ENCODE peak calls at places on chromosomes 12 and 14, in ten cellular contexts. P is GM12878; K is CD8-positive, alpha-beta T cell; D is cardiac muscle cell; C is naive thymus-derived CD4-positive, alpha-beta T cell; H is colonic mucosa; F is small intestine; B is astrocyte; W is psoas muscle; R is upper lobe of right lung. A is an unnamed sample.
A peak's percentile ranks its signal among the peaks of the same experiment; 100 is the strongest.

GRCh38 chr14:69887740-69888657 is 8.8 kb downstream of the SMOC1 start:
- DNase-seq in P (no peak), K (no peak), D (no peak), C (no peak), H (no peak), F (no peak), B (peak; percentile 16), W (no peak), R (no peak), A (no peak)

GRCh38 chr14:61695695-61696527 is 598 bp downstream of the HIF1A start:
- DNase-seq in P (no peak), K (peak; percentile 28), D (peak; percentile 85), C (peak; percentile 22), H (peak; percentile 69), F (peak; percentile 56), B (peak; percentile 40), W (peak; percentile 56), R (peak; percentile 83), A (peak; percentile 59)

GRCh38 chr14:89302396-89302950 is 114.6 kb downstream of the FOXN3 start:
- DNase-seq in P (no peak), K (no peak), D (no peak), C (no peak), H (no peak), F (no peak), B (no peak), W (no peak), R (no peak), A (no peak)

GRCh38 chr12:11815397-11815796 is 165.9 kb downstream of the ETV6 start:
- DNase-seq in P (no peak), K (no peak), D (no peak), C (no peak), H (no peak), F (no peak), B (no peak), W (no peak), R (no peak), A (no peak)

GRCh38 chr12:76544601-76545261 is 14.8 kb downstream of the OSBPL8 start:
- DNase-seq in P (no peak), K (no peak), D (no peak), C (no peak), H (no peak), F (no peak), B (no peak), W (no peak), R (no peak), A (no peak)

GRCh38 chr14:90593254-90594040 is 196.6 kb downstream of the CALM1 start:
- DNase-seq in P (no peak), K (no peak), D (no peak), C (no peak), H (no peak), F (no peak), B (no peak), W (no peak), R (no peak), A (no peak)

GRCh38 chr12:119235352-119235751 is 56.6 kb downstream of the HSPB8 start:
- DNase-seq in P (no peak), K (no peak), D (no peak), C (no peak), H (no peak), F (no peak), B (no peak), W (no peak), R (no peak), A (no peak)

GRCh38 chr14:69259176-69259530 is 805 bp upstream of the GALNT16 start:
- DNase-seq in P (no peak), K (no peak), D (no peak), C (no peak), H (no peak), F (no peak), B (no peak), W (no peak), R (no peak), A (no peak)

GRCh38 chr12:113161415-113162016 is 12.0 kb downstream of the CFAP73 start:
- DNase-seq in P (no peak), K (no peak), D (no peak), C (no peak), H (no peak), F (no peak), B (peak; percentile 23), W (no peak), R (no peak), A (no peak)

GRCh38 chr14:77830692-77831091 is 30.8 kb downstream of the ADCK1 start:
- DNase-seq in P (no peak), K (no peak), D (no peak), C (no peak), H (no peak), F (no peak), B (no peak), W (no peak), R (no peak), A (no peak)

GRCh38 chr14:103749452-103749851 is 33.8 kb downstream of the ZFYVE21 start:
- DNase-seq in P (no peak), K (no peak), D (no peak), C (no peak), H (no peak), F (peak; percentile 61), B (no peak), W (no peak), R (no peak), A (no peak)

GRCh38 chr14:72883109-72883508 is 10.8 kb downstream of the DPF3 start:
- DNase-seq in P (no peak), K (no peak), D (no peak), C (no peak), H (no peak), F (no peak), B (no peak), W (no peak), R (no peak), A (no peak)

GRCh38 chr14:104145826-104146642 is 7.6 kb downstream of the KIF26A start:
- DNase-seq in P (no peak), K (no peak), D (no peak), C (no peak), H (no peak), F (no peak), B (no peak), W (no peak), R (peak; percentile 53), A (no peak)

GRCh38 chr12:120659151-120659525 is 18.7 kb downstream of the CABP1 start:
- DNase-seq in P (no peak), K (no peak), D (no peak), C (no peak), H (peak; percentile 53), F (no peak), B (no peak), W (no peak), R (no peak), A (no peak)

GRCh38 chr12:69468237-69469026 is 1.8 kb upstream of the FRS2 start:
- DNase-seq in P (no peak), K (no peak), D (peak; percentile 12), C (no peak), H (no peak), F (no peak), B (peak; percentile 32), W (no peak), R (no peak), A (no peak)

GRCh38 chr14:85308531-85309300 is 221.2 kb upstream of the FLRT2 start:
- DNase-seq in P (no peak), K (no peak), D (peak; percentile 72), C (no peak), H (no peak), F (no peak), B (no peak), W (no peak), R (no peak), A (no peak)

GRCh38 chr12:48021485-48022179 is 17.4 kb upstream of the COL2A1 start:
- DNase-seq in P (no peak), K (no peak), D (no peak), C (no peak), H (peak; percentile 56), F (peak; percentile 59), B (no peak), W (no peak), R (no peak), A (peak; percentile 86)
- H3K27me3 ChIP-seq in P (peaks cover 3% of the 10 kb centered on the region), K (no peaks in the 10 kb centered on the region), D (peaks cover 35% of the 10 kb centered on the region), C (no peaks in the 10 kb centered on the region), H (no peaks in the 10 kb centered on the region), F (no peaks in the 10 kb centered on the region), B (peaks cover 28% of the 10 kb centered on the region), W (no peaks in the 10 kb centered on the region), R (peaks cover 13% of the 10 kb centered on the region), A (peaks cover 98% of the 10 kb centered on the region)

DNA sequence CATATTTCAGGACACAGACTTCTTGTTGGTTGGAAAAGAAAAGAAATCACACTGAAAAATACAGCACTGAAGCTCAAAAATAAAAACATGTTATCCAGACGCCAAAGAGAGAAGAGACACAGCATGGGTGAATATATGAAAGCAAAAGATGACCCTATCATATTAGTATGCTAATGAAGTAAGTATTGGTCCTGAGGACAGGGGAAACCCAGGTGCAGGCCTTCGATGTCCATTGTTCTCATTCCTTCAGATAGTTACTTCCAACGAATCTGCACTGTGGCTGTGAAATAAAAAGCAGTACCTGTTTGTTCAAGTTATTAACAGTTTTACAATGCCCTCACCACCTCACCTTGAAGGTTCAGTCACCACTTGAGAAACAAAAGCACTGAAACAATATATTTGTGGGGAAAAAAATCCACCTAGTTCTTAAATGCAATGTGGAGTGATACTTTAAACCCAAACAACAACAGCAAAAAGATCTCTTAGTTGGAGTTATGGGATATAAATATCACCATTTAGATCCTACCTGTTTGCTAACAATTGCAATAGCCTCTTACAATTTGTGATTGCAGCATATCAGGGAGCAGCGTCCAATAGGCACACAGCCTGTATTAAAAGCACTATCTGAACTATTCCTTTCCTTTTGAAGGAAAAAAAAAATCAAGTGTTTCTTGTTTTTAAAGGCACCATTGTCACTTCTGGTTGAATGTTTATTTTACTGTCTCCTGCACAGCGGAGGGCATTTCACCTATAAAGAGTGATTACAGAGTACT is 188.1 kb downstream of the BCAT1 start:
- DNase-seq in P (no peak), K (no peak), D (no peak), C (no peak), H (no peak), F (no peak), B (no peak), W (no peak), R (no peak), A (no peak)
- H3K4me3 ChIP-seq in P (no peak overlapping the region), K (no peak overlapping the region), D (no peak overlapping the region), C (no peak overlapping the region), H (no peak overlapping the region), F (no peak overlapping the region), B (no peak overlapping the region), W (no peak overlapping the region), R (no peak overlapping the region), A (no peak overlapping the region)

GRCh38 chr12:133233993-133234564 is 1.6 kb downstream of the ANHX start:
- DNase-seq in P (no peak), K (no peak), D (no peak), C (no peak), H (no peak), F (no peak), B (no peak), W (no peak), R (no peak), A (no peak)
- H3K9me3 ChIP-seq in P (no peaks in the 10 kb centered on the region), K (no peaks in the 10 kb centered on the region), D (no peaks in the 10 kb centered on the region), C (no peaks in the 10 kb centered on the region), H (no peaks in the 10 kb centered on the region), F (peaks cover 8% of the 10 kb centered on the region), B (peaks cover 27% of the 10 kb centered on the region), W (no peaks in the 10 kb centered on the region), R (no peaks in the 10 kb centered on the region), A (peaks cover 11% of the 10 kb centered on the region)

DNA sequence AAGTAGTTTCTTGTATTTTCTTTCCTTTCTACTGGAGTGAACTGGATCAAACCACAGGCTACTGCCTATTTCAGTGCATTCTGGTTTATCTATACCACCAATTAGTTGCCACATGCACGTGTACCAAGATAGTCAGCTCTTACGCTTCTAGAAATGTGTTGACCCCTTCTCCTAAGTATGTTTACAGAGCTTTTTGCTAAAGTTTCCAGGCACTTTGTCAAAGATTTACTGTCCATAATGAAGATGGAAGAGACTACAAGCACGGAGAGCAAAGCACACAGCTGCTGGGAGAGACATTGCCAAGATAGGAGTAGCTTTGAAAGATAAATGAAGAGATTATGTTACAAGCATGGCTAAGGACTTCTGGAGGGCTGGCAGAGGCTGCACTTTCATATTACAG is 59.1 kb upstream of the KITLG start:
- DNase-seq in P (no peak), K (no peak), D (peak; percentile 31), C (no peak), H (no peak), F (no peak), B (peak; percentile 64), W (no peak), R (no peak), A (no peak)
- H3K27me3 ChIP-seq in P (no peaks in the 10 kb centered on the region), K (no peaks in the 10 kb centered on the region), D (no peaks in the 10 kb centered on the region), C (no peaks in the 10 kb centered on the region), H (no peaks in the 10 kb centered on the region), F (no peaks in the 10 kb centered on the region), B (no peaks in the 10 kb centered on the region), W (no peaks in the 10 kb centered on the region), R (no peaks in the 10 kb centered on the region), A (no peaks in the 10 kb centered on the region)

A was measured in SJSA1.